ENCODE peak calls at places on chromosomes 11 and 22, in five cellular contexts. O, Z, W, D and J are unnamed samples.

GRCh38 chr11:134669796-134670195 is 257.8 kb upstream of the B3GAT1 start:
- DNase-seq in O (no peak), Z (no peak), W (no peak), D (no peak), J (no peak)

GRCh38 chr22:19178065-19178658 is 374 bp downstream of the SLC25A1 start:
- DNase-seq in O (peak), Z (no peak), W (peak), D (peak), J (no peak)

GRCh38 chr22:49419661-49420060 is 408.0 kb downstream of the BRD1 start:
- DNase-seq in O (no peak), Z (no peak), W (no peak), D (no peak), J (no peak)

GRCh38 chr22:45034821-45035220 is 25.0 kb upstream of the PHF21B start:
- DNase-seq in O (no peak), Z (no peak), W (no peak), D (no peak), J (no peak)

GRCh38 chr11:93895106-93895862 is 44.9 kb upstream of the VSTM5 start:
- DNase-seq in O (peak), Z (peak), W (peak), D (peak), J (no peak)

GRCh38 chr22:47634342-47634741 is 871.9 kb downstream of the TBC1D22A start:
- DNase-seq in O (no peak), Z (no peak), W (no peak), D (no peak), J (no peak)

GRCh38 chr22:22185844-22186499 is 58.6 kb upstream of the VPREB1 start:
- DNase-seq in O (no peak), Z (no peak), W (no peak), D (no peak), J (no peak)

GRCh38 chr22:24133187-24133965 is 47.9 kb upstream of the SUSD2 start:
- DNase-seq in O (peak), Z (no peak), W (no peak), D (peak), J (no peak)

GRCh38 chr11:64745523-64746328 is 1.8 kb upstream of the RASGRP2 start:
- DNase-seq in O (peak), Z (no peak), W (peak), D (no peak), J (peak)